ENCODE peak calls at places on chromosomes 13 and 19, in four cellular contexts. One of them, this sample, is unnamed.

GRCh38 chr19:823565-824121 is 1.9 kb upstream of the PLPPR3 start:
- DNase-seq in uterus: no peak
- DNase-seq in ovary: no peak
- DNase-seq in thyroid gland: no peak
- DNase-seq in this sample: no peak

GRCh38 chr13:42539670-42540069 is 34.3 kb upstream of the TNFSF11 start:
- DNase-seq in uterus: no peak
- DNase-seq in ovary: no peak
- DNase-seq in thyroid gland: no peak
- DNase-seq in this sample: no peak

GRCh38 chr19:40139533-40140287 is 49.0 kb upstream of the ZNF780A start:
- DNase-seq in uterus: no peak
- DNase-seq in ovary: no peak
- DNase-seq in thyroid gland: no peak
- DNase-seq in this sample: no peak

GRCh38 chr19:51514866-51515481 is 13.4 kb upstream of the SIGLEC12 start:
- DNase-seq in uterus: no peak
- DNase-seq in ovary: no peak
- DNase-seq in thyroid gland: peak; percentile 4
- DNase-seq in this sample: no peak

GRCh38 chr13:50015263-50015662 is at the start of gene KCNRG:
- DNase-seq in uterus: no peak
- DNase-seq in ovary: no peak
- DNase-seq in thyroid gland: no peak
- DNase-seq in this sample: no peak

GRCh38 chr13:72166102-72166660 is 299.2 kb upstream of the DACH1 start:
- DNase-seq in uterus: no peak
- DNase-seq in ovary: no peak
- DNase-seq in thyroid gland: no peak
- DNase-seq in this sample: no peak

GRCh38 chr19:19849056-19849455 is 16.6 kb upstream of the ZNF253 start:
- DNase-seq in uterus: no peak
- DNase-seq in ovary: no peak
- DNase-seq in thyroid gland: no peak
- DNase-seq in this sample: no peak

GRCh38 chr13:28161370-28161769 is 23.0 kb downstream of the PAN3 start:
- DNase-seq in uterus: no peak
- DNase-seq in ovary: no peak
- DNase-seq in thyroid gland: no peak
- DNase-seq in this sample: no peak

GRCh38 chr13:33194820-33195692 is 90.5 kb downstream of the STARD13 start:
- DNase-seq in uterus: peak; percentile 60
- DNase-seq in ovary: no peak
- DNase-seq in thyroid gland: no peak
- DNase-seq in this sample: no peak

GRCh38 chr13:71979616-71980015 is 112.6 kb upstream of the DACH1 start:
- DNase-seq in uterus: no peak
- DNase-seq in ovary: no peak
- DNase-seq in thyroid gland: no peak
- DNase-seq in this sample: no peak

GRCh38 chr19:34964598-34964997 is 569 bp upstream of the ZNF792 start:
- DNase-seq in uterus: no peak
- DNase-seq in ovary: no peak
- DNase-seq in thyroid gland: no peak
- DNase-seq in this sample: no peak
- H3K4me3 ChIP-seq in uterus: no peak overlapping the region
- H3K4me3 ChIP-seq in ovary: no peak overlapping the region
- H3K4me3 ChIP-seq in thyroid gland: no peak overlapping the region
- H3K4me3 ChIP-seq in this sample: peak overlapping the region; percentile 88

DNA sequence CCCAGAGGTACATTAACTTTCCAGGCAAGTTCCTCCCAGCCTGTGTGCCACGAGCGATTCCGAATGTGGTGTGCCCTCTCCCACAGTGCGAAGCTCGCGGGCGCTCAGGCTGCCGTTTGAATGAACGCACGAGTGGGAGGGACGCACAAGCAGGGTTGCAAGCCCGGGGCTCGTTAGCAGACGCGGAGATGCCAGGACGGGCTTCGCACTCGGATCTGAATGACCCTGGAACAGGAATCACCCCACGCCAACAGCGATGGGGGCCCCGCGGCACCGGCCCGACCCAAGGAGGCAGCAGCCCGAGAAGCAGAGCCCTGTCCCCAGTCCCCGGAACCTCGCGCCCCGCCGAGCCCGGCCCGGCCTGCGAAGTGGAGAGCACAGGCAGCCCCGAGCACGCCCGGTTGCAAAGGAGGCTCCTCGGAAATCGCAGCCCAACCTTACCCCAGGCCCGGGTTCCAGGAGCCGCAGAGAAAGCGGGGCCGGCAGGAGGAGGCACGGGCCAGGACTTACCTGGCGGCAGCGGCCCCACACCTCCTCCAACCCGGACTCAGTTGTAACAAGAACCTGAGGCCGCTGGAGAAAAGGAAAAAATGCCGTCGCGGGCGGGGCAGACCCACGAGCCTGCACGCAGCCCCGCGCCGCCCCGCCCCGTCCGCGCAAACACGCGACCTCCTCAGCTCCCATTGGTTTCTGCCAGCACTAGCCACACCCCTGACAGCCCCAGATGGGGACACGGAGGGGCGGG is at the start of gene SLC25A30:
- DNase-seq in uterus: peak; percentile 94
- DNase-seq in ovary: peak; percentile 95
- DNase-seq in thyroid gland: peak; percentile 99
- DNase-seq in this sample: peak; percentile 96
- TF ChIP-seq POLR2A in uterus: peak; percentile 59
- TF ChIP-seq POLR2A in ovary: peak; percentile 44
- TF ChIP-seq POLR2A in thyroid gland: no peak
- TF ChIP-seq POLR2A in this sample: peak; percentile 88

DNA sequence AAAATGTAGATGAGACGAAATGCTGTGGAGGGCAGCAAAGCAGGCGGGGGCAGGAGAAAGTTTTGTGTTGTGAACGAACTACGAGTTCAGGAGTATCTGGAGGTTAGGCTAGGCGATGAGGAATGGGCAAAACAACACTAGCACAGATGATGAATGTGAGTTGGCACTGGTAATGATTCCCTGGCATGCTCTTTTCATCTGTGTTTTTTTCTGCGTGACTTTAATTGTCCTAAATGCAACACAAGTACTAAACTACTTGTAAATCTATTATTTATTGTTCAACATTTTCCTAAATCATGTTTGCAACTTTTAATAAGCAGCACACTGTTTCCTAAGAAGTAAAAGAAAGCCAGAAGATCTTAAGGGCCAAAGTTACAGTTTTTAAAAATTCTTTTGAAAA is 19.2 kb downstream of the TNFSF13B start:
- DNase-seq in uterus: no peak
- DNase-seq in ovary: no peak
- DNase-seq in thyroid gland: no peak
- DNase-seq in this sample: no peak
- H3K27me3 ChIP-seq in uterus: no peaks in the 10 kb centered on the region
- H3K27me3 ChIP-seq in ovary: no peaks in the 10 kb centered on the region
- H3K27me3 ChIP-seq in thyroid gland: no peaks in the 10 kb centered on the region
- H3K27me3 ChIP-seq in this sample: no peaks in the 10 kb centered on the region

GRCh38 chr19:33279430-33280350 is 22.6 kb downstream of the CEBPA start:
- DNase-seq in uterus: no peak
- DNase-seq in ovary: no peak
- DNase-seq in thyroid gland: no peak
- DNase-seq in this sample: no peak
- H3K4me3 ChIP-seq in uterus: no peak overlapping the region
- H3K4me3 ChIP-seq in ovary: no peak overlapping the region
- H3K4me3 ChIP-seq in thyroid gland: no peak overlapping the region
- H3K4me3 ChIP-seq in this sample: no peak overlapping the region

DNA sequence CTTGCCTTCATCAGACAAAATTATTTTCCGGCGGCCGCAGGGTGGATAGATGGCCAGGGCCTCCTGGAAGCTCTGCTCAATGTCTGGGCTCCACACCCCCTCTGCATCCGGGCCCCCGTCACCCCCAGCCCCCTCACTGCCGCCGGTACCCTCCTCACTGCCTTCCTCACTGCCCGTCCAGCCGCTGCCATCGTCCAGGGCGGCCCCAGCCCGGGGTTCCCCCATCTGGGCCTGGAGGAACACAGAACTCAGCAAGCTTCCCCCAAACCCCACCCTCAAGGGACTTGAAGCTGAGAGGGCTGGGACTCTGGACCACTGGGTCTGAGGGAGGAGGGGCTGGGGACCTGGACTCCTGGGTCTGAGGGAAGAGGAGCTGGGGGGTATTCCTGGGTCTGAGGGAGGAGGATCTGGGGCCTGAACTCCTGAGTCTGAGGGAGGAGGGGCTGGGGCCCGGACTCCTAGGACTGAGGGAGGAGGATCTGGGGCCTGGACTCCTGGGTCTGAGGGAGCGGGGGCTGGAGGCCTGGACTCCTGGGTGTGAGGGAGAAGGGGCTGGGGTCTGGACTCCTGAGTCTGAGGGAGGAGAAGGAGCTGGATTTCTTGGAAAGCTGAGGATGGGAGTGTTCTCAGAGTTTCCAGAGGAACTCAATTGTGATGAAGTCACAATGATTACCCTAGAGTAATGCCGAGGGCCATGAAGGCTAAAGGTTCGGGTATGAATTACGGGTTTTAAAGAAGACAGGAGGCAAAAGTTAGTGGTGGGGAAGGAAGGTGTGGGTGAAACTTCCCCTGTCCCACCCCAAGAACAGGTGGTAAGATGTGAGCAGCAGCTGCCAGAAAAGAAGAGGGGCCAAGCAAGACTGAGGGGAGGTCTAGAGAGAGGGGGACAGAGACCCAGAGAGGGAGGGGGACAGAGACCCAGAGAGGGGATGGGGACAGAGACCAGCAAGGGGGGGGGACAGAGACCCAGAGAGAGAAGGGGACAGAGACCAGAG is 2.1 kb downstream of the TEAD2 start:
- DNase-seq in uterus: peak; percentile 27
- DNase-seq in ovary: no peak
- DNase-seq in thyroid gland: no peak
- DNase-seq in this sample: no peak
- TF ChIP-seq POLR2A in uterus: no peak
- TF ChIP-seq POLR2A in ovary: no peak
- TF ChIP-seq POLR2A in thyroid gland: no peak
- TF ChIP-seq POLR2A in this sample: no peak

GRCh38 chr13:29427937-29428309 is 167.6 kb downstream of the SLC7A1 start:
- DNase-seq in uterus: no peak
- DNase-seq in ovary: no peak
- DNase-seq in thyroid gland: no peak
- DNase-seq in this sample: no peak

GRCh38 chr13:29423050-29423449 is 172.4 kb downstream of the SLC7A1 start:
- DNase-seq in uterus: no peak
- DNase-seq in ovary: no peak
- DNase-seq in thyroid gland: no peak
- DNase-seq in this sample: no peak

GRCh38 chr13:29418026-29418425 is 177.5 kb downstream of the SLC7A1 start:
- DNase-seq in uterus: no peak
- DNase-seq in ovary: no peak
- DNase-seq in thyroid gland: no peak
- DNase-seq in this sample: no peak

DNA sequence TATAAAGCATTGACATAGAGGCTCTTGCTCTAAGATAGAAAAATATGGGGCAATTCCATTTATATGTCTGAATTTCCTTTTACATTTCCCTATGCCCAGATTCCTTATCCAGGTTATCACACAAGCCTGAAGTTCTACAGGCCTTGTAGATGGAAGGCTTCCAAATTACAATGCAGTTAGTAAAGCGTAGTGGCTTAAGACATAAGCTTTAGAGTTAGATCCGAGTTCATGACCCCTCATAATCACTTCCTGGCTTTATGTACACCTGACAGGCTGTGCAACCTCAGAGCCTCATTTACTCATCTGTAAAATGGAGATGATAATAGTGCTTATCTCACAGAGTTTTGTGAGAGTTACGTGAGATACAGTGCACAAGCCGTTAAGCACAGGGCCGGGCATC is 173.5 kb downstream of the SLC7A1 start:
- DNase-seq in uterus: no peak
- DNase-seq in ovary: no peak
- DNase-seq in thyroid gland: no peak
- DNase-seq in this sample: no peak
- H3K27me3 ChIP-seq in uterus: no peaks in the 10 kb centered on the region
- H3K27me3 ChIP-seq in ovary: no peaks in the 10 kb centered on the region
- H3K27me3 ChIP-seq in thyroid gland: no peaks in the 10 kb centered on the region
- H3K27me3 ChIP-seq in this sample: peaks cover 4% of the 10 kb centered on the region

DNA sequence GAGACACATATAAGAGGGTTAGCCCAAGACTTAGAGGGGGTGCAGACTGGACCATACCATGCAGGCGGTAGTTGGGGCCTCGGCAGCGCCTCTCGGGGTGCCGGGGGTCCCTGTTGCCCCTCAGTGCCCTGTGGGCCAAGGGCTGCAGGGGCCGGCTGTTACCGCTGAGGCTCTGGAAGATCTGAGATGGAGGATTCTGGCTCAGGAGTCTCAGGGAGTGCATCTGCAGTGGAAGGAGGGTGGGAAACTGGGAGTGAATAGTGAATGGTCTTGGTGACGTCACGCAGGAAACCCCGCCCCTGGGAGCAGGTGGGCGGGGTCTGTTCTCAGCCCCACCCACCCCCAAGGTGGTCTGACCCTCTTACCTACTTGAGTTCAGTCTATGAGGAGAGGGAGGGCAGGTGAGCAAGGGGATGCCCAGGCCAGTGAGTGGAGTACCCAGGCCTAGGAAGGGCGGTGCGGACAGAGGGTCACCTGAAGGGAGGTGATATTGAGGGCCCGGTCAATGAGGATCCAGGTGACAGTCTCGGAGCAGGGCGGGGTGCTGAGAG is 1.7 kb upstream of the DBP start:
- DNase-seq in uterus: peak; percentile 55
- DNase-seq in ovary: peak; percentile 70
- DNase-seq in thyroid gland: peak; percentile 16
- DNase-seq in this sample: no peak
- H3K4me3 ChIP-seq in uterus: no peak overlapping the region
- H3K4me3 ChIP-seq in ovary: no peak overlapping the region
- H3K4me3 ChIP-seq in thyroid gland: no peak overlapping the region
- H3K4me3 ChIP-seq in this sample: no peak overlapping the region